ENCODE peak calls at places on chromosomes 6 and 20, in ten cellular contexts. One of them, this sample, is unnamed. For H3K4me1, the result is how much of the 10 kb centered on the place peaks cover.

GRCh38 chr20:21780528-21780927 is 75.1 kb downstream of the PAX1 start:
- DNase-seq in suprapubic skin: no peak
- DNase-seq in stomach: no peak
- DNase-seq in CD8-positive, alpha-beta memory T cell: no peak
- DNase-seq in mucosa of descending colon: no peak
- DNase-seq in psoas muscle: no peak
- DNase-seq in PC-9: no peak
- DNase-seq in keratinocyte: no peak
- DNase-seq in CD8-positive, alpha-beta T cell: no peak
- DNase-seq in uterus: no peak
- DNase-seq in this sample: no peak

GRCh38 chr6:24494726-24495515 is at the start of gene ALDH5A1:
- DNase-seq in suprapubic skin: peak
- DNase-seq in stomach: peak
- DNase-seq in CD8-positive, alpha-beta memory T cell: peak
- DNase-seq in mucosa of descending colon: peak
- DNase-seq in psoas muscle: peak
- DNase-seq in PC-9: peak
- DNase-seq in keratinocyte: no peak
- DNase-seq in CD8-positive, alpha-beta T cell: peak
- DNase-seq in uterus: peak
- DNase-seq in this sample: peak

GRCh38 chr20:9573598-9573997 is 59.2 kb downstream of the LAMP5 start:
- DNase-seq in suprapubic skin: no peak
- DNase-seq in stomach: no peak
- DNase-seq in CD8-positive, alpha-beta memory T cell: no peak
- DNase-seq in mucosa of descending colon: no peak
- DNase-seq in psoas muscle: no peak
- DNase-seq in PC-9: no peak
- DNase-seq in keratinocyte: no peak
- DNase-seq in CD8-positive, alpha-beta T cell: no peak
- DNase-seq in uterus: no peak
- DNase-seq in this sample: no peak

GRCh38 chr6:35370124-35370741 is 27.9 kb downstream of the PPARD start:
- DNase-seq in suprapubic skin: peak
- DNase-seq in stomach: peak
- DNase-seq in CD8-positive, alpha-beta memory T cell: no peak
- DNase-seq in mucosa of descending colon: peak
- DNase-seq in psoas muscle: peak
- DNase-seq in PC-9: peak
- DNase-seq in keratinocyte: no peak
- DNase-seq in CD8-positive, alpha-beta T cell: peak
- DNase-seq in uterus: peak
- DNase-seq in this sample: peak

GRCh38 chr6:89290401-89291155 is 24.5 kb downstream of the GABRR2 start:
- DNase-seq in suprapubic skin: no peak
- DNase-seq in stomach: no peak
- DNase-seq in CD8-positive, alpha-beta memory T cell: no peak
- DNase-seq in mucosa of descending colon: no peak
- DNase-seq in psoas muscle: no peak
- DNase-seq in PC-9: no peak
- DNase-seq in keratinocyte: no peak
- DNase-seq in CD8-positive, alpha-beta T cell: no peak
- DNase-seq in uterus: no peak
- DNase-seq in this sample: peak

GRCh38 chr6:168888786-168889345 is 364.8 kb downstream of the THBS2 start:
- DNase-seq in suprapubic skin: no peak
- DNase-seq in stomach: no peak
- DNase-seq in CD8-positive, alpha-beta memory T cell: no peak
- DNase-seq in mucosa of descending colon: no peak
- DNase-seq in psoas muscle: no peak
- DNase-seq in PC-9: no peak
- DNase-seq in keratinocyte: no peak
- DNase-seq in CD8-positive, alpha-beta T cell: no peak
- DNase-seq in uterus: no peak
- DNase-seq in this sample: no peak

GRCh38 chr6:109321752-109322151 is 60.5 kb downstream of the CD164 start:
- DNase-seq in suprapubic skin: no peak
- DNase-seq in stomach: no peak
- DNase-seq in CD8-positive, alpha-beta memory T cell: no peak
- DNase-seq in mucosa of descending colon: no peak
- DNase-seq in psoas muscle: no peak
- DNase-seq in PC-9: no peak
- DNase-seq in keratinocyte: no peak
- DNase-seq in CD8-positive, alpha-beta T cell: no peak
- DNase-seq in uterus: no peak
- DNase-seq in this sample: no peak

GRCh38 chr6:65989676-65990075 is 282.6 kb upstream of the EYS start:
- DNase-seq in suprapubic skin: no peak
- DNase-seq in stomach: no peak
- DNase-seq in CD8-positive, alpha-beta memory T cell: no peak
- DNase-seq in mucosa of descending colon: no peak
- DNase-seq in psoas muscle: no peak
- DNase-seq in PC-9: no peak
- DNase-seq in keratinocyte: no peak
- DNase-seq in CD8-positive, alpha-beta T cell: no peak
- DNase-seq in uterus: no peak
- DNase-seq in this sample: no peak

GRCh38 chr6:43013020-43013842 is 515 bp downstream of the MEA1 start:
- DNase-seq in suprapubic skin: no peak
- DNase-seq in stomach: no peak
- DNase-seq in CD8-positive, alpha-beta memory T cell: no peak
- DNase-seq in mucosa of descending colon: no peak
- DNase-seq in psoas muscle: no peak
- DNase-seq in PC-9: no peak
- DNase-seq in keratinocyte: no peak
- DNase-seq in CD8-positive, alpha-beta T cell: no peak
- DNase-seq in uterus: no peak
- DNase-seq in this sample: no peak

GRCh38 chr6:43016166-43016915 is 2.3 kb downstream of the KLHDC3 start:
- DNase-seq in suprapubic skin: no peak
- DNase-seq in stomach: no peak
- DNase-seq in CD8-positive, alpha-beta memory T cell: no peak
- DNase-seq in mucosa of descending colon: no peak
- DNase-seq in psoas muscle: peak
- DNase-seq in PC-9: no peak
- DNase-seq in keratinocyte: no peak
- DNase-seq in CD8-positive, alpha-beta T cell: no peak
- DNase-seq in uterus: no peak
- DNase-seq in this sample: no peak

GRCh38 chr6:43012364-43012763 is 1.4 kb downstream of the MEA1 start:
- DNase-seq in suprapubic skin: no peak
- DNase-seq in stomach: no peak
- DNase-seq in CD8-positive, alpha-beta memory T cell: no peak
- DNase-seq in mucosa of descending colon: no peak
- DNase-seq in psoas muscle: no peak
- DNase-seq in PC-9: no peak
- DNase-seq in keratinocyte: no peak
- DNase-seq in CD8-positive, alpha-beta T cell: no peak
- DNase-seq in uterus: no peak
- DNase-seq in this sample: no peak

GRCh38 chr6:43014434-43014909 is 423 bp downstream of the KLHDC3 start:
- DNase-seq in suprapubic skin: no peak
- DNase-seq in stomach: no peak
- DNase-seq in CD8-positive, alpha-beta memory T cell: no peak
- DNase-seq in mucosa of descending colon: no peak
- DNase-seq in psoas muscle: no peak
- DNase-seq in PC-9: no peak
- DNase-seq in keratinocyte: no peak
- DNase-seq in CD8-positive, alpha-beta T cell: no peak
- DNase-seq in uterus: no peak
- DNase-seq in this sample: no peak

DNA sequence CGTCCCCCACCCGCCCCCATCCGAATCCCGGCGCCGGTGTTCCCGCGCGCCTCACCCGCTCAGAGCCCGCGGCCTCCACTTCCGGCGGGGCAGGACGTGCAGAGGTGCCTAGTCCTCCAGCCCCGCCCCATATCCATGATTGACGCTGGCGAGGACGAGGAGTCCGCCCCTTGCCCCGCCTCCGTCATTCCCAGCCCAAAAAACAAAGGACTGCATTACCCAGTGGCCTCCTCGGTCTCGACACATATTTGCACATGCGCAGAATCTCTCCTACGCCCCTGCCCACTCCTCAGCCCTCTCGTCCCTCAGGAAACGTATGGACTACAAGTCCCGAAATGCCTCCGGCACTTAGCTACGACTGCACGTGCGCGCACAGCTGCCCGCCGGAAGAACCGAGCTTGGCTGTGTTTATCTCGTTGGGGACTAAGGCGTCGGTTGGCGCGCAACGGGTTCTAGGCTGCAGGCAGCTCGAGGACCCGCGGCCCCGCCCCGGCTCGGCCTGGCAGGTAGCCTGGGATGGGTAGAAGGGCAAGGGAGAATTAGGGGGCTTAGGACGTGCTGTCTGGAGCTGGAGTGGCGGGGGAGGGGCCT is at the start of the genes KLHDC3 and MEA1:
- DNase-seq in suprapubic skin: peak
- DNase-seq in stomach: peak
- DNase-seq in CD8-positive, alpha-beta memory T cell: peak
- DNase-seq in mucosa of descending colon: peak
- DNase-seq in psoas muscle: peak
- DNase-seq in PC-9: peak
- DNase-seq in keratinocyte: peak
- DNase-seq in CD8-positive, alpha-beta T cell: peak
- DNase-seq in uterus: peak
- DNase-seq in this sample: peak
- H3K4me1 ChIP-seq in suprapubic skin: under half
- H3K4me1 ChIP-seq in stomach: half or more
- H3K4me1 ChIP-seq in CD8-positive, alpha-beta memory T cell: under half
- H3K4me1 ChIP-seq in mucosa of descending colon: under half
- H3K4me1 ChIP-seq in psoas muscle: half or more
- H3K4me1 ChIP-seq in PC-9: under half
- H3K4me1 ChIP-seq in keratinocyte: under half
- H3K4me1 ChIP-seq in CD8-positive, alpha-beta T cell: under half
- H3K4me1 ChIP-seq in uterus: under half
- H3K4me1 ChIP-seq in this sample: under half

GRCh38 chr6:16473908-16474791 is 235.8 kb downstream of the GMPR start:
- DNase-seq in suprapubic skin: no peak
- DNase-seq in stomach: no peak
- DNase-seq in CD8-positive, alpha-beta memory T cell: no peak
- DNase-seq in mucosa of descending colon: no peak
- DNase-seq in psoas muscle: no peak
- DNase-seq in PC-9: no peak
- DNase-seq in keratinocyte: no peak
- DNase-seq in CD8-positive, alpha-beta T cell: no peak
- DNase-seq in uterus: no peak
- DNase-seq in this sample: no peak

GRCh38 chr6:16473184-16473907 is 235.0 kb downstream of the GMPR start:
- DNase-seq in suprapubic skin: no peak
- DNase-seq in stomach: no peak
- DNase-seq in CD8-positive, alpha-beta memory T cell: no peak
- DNase-seq in mucosa of descending colon: no peak
- DNase-seq in psoas muscle: no peak
- DNase-seq in PC-9: no peak
- DNase-seq in keratinocyte: no peak
- DNase-seq in CD8-positive, alpha-beta T cell: no peak
- DNase-seq in uterus: no peak
- DNase-seq in this sample: no peak

GRCh38 chr6:16471222-16471784 is 232.9 kb downstream of the GMPR start:
- DNase-seq in suprapubic skin: no peak
- DNase-seq in stomach: no peak
- DNase-seq in CD8-positive, alpha-beta memory T cell: no peak
- DNase-seq in mucosa of descending colon: no peak
- DNase-seq in psoas muscle: no peak
- DNase-seq in PC-9: no peak
- DNase-seq in keratinocyte: no peak
- DNase-seq in CD8-positive, alpha-beta T cell: peak
- DNase-seq in uterus: no peak
- DNase-seq in this sample: no peak

GRCh38 chr6:16471898-16472297 is 233.5 kb downstream of the GMPR start:
- DNase-seq in suprapubic skin: no peak
- DNase-seq in stomach: no peak
- DNase-seq in CD8-positive, alpha-beta memory T cell: no peak
- DNase-seq in mucosa of descending colon: no peak
- DNase-seq in psoas muscle: no peak
- DNase-seq in PC-9: no peak
- DNase-seq in keratinocyte: no peak
- DNase-seq in CD8-positive, alpha-beta T cell: no peak
- DNase-seq in uterus: no peak
- DNase-seq in this sample: no peak

DNA sequence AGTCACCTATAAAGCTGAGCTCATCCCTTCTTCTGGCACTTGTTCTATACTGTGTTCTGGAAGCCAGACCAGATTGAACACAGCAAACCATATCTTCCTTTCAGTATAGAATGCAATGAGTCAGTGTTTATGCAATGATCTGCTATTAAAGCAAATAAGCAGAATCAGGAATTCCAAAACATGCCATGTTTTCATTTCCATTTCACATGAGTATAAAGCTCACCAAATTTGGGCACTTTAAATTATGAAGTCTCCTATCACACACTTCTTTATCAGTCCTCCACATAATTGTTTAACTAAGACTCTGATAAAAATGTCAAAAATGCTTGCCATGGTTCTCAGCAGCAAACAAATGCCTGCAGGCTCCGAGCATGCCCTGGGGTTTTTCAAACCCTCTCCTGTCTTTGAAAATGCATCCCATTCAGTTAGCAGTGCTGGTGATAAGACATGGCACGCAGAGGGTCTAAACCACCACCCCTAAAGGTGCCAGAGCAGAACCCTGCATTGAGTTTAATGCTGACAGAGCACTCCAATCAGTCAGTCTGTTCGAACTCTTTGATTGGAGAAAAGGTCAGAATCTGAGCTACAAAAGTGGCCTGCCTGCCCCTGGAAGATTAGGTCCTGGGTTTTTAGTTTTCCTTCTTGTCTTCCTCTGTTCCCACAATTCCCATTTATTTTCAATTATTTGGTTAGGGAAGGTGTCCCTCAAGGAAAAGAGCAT is 234.1 kb downstream of the GMPR start:
- DNase-seq in suprapubic skin: no peak
- DNase-seq in stomach: no peak
- DNase-seq in CD8-positive, alpha-beta memory T cell: no peak
- DNase-seq in mucosa of descending colon: no peak
- DNase-seq in psoas muscle: no peak
- DNase-seq in PC-9: no peak
- DNase-seq in keratinocyte: no peak
- DNase-seq in CD8-positive, alpha-beta T cell: no peak
- DNase-seq in uterus: no peak
- DNase-seq in this sample: no peak
- H3K4me3 ChIP-seq in suprapubic skin: no peak
- H3K4me3 ChIP-seq in stomach: no peak
- H3K4me3 ChIP-seq in CD8-positive, alpha-beta memory T cell: no peak
- H3K4me3 ChIP-seq in mucosa of descending colon: no peak
- H3K4me3 ChIP-seq in psoas muscle: no peak
- H3K4me3 ChIP-seq in PC-9: no peak
- H3K4me3 ChIP-seq in keratinocyte: no peak
- H3K4me3 ChIP-seq in CD8-positive, alpha-beta T cell: no peak
- H3K4me3 ChIP-seq in uterus: no peak
- H3K4me3 ChIP-seq in this sample: no peak

DNA sequence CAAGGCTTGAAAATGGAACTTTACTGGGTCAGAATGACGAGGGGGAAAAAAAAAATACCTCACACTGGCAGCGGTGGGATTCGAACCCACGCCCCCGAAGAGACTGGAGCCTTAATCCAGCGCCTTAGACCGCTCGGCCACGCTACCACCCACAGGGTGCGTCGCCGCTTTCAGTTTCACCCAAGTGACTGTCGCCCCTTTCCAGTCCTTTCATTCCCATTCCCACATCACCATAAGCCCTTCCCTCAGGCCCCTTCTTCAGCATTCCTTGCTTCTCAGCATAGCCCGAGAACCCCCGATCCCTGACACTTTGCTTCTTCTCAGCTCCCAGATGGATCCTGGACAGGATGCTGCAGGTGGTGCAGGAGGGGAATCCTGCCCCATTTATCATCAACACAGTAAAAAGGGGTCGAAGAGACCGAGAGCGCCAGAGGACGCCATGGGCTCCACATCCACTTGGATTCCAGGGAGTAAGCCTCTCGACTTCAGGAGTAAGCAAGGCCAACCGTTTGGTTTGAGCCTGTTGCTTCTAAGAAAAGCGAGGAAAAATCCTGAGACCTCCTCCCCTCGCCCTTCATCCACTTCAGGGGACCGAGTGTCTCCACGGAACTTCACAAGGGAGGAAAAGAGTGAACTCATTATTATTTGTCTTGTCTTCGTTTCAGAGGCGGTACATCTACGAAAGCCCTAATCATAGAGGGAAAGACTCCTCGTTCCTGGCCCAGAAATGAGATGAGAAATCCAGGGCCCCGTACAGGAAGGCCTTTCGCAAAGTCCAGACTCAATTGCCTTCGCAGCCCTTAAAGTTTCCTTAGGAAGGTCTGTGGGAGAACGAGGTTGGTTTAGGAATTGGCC is 20.0 kb upstream of the TRIM27 start:
- DNase-seq in suprapubic skin: peak
- DNase-seq in stomach: peak
- DNase-seq in CD8-positive, alpha-beta memory T cell: peak
- DNase-seq in mucosa of descending colon: peak
- DNase-seq in psoas muscle: peak
- DNase-seq in PC-9: peak
- DNase-seq in keratinocyte: no peak
- DNase-seq in CD8-positive, alpha-beta T cell: peak
- DNase-seq in uterus: peak
- DNase-seq in this sample: peak
- H3K4me1 ChIP-seq in suprapubic skin: under half
- H3K4me1 ChIP-seq in stomach: under half
- H3K4me1 ChIP-seq in CD8-positive, alpha-beta memory T cell: under half
- H3K4me1 ChIP-seq in mucosa of descending colon: under half
- H3K4me1 ChIP-seq in psoas muscle: under half
- H3K4me1 ChIP-seq in PC-9: under half
- H3K4me1 ChIP-seq in keratinocyte: under half
- H3K4me1 ChIP-seq in CD8-positive, alpha-beta T cell: under half
- H3K4me1 ChIP-seq in uterus: under half
- H3K4me1 ChIP-seq in this sample: under half

DNA sequence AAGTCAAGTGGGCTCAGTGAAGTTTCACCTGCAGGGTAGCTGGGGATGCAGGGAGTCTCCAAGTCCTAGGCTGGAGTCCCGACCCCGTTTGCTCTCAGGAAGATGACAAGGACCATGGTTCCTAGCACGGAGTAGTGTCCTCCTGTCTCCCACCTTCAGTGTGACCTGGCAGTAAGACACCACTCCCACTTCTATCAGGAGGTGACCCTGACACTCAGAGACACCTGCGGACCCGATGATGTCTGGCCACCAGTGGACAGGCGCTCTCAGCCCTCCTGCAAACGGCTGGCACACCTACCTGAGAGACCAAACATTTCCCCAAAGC is 1.1 kb downstream of the SOD2 start:
- DNase-seq in suprapubic skin: no peak
- DNase-seq in stomach: no peak
- DNase-seq in CD8-positive, alpha-beta memory T cell: no peak
- DNase-seq in mucosa of descending colon: no peak
- DNase-seq in psoas muscle: no peak
- DNase-seq in PC-9: no peak
- DNase-seq in keratinocyte: no peak
- DNase-seq in CD8-positive, alpha-beta T cell: no peak
- DNase-seq in uterus: no peak
- DNase-seq in this sample: no peak
- H3K4me3 ChIP-seq in suprapubic skin: peak
- H3K4me3 ChIP-seq in stomach: peak
- H3K4me3 ChIP-seq in CD8-positive, alpha-beta memory T cell: peak
- H3K4me3 ChIP-seq in mucosa of descending colon: peak
- H3K4me3 ChIP-seq in psoas muscle: peak
- H3K4me3 ChIP-seq in PC-9: peak
- H3K4me3 ChIP-seq in keratinocyte: peak
- H3K4me3 ChIP-seq in CD8-positive, alpha-beta T cell: peak
- H3K4me3 ChIP-seq in uterus: peak
- H3K4me3 ChIP-seq in this sample: peak